ENCODE peak calls at places on chromosomes 3 and 15, in five cellular contexts. K is lower lobe of right lung, S is hepatocyte, U is Panc1, G is left ventricle myocardium inferior. O is an unnamed sample. For H3K36me3, the result is how much of the 10 kb centered on the place peaks cover.

GRCh38 chr3:55746808-55747413 is 259.8 kb upstream of the WNT5A start:
- DNase-seq in S (no peak), K (no peak), U (no peak), G (no peak), O (no peak)

GRCh38 chr3:145798005-145798404 is 363.0 kb downstream of the PLOD2 start:
- DNase-seq in K (no peak), S (no peak), U (no peak), G (no peak), O (no peak)

GRCh38 chr3:98565237-98565643 is 28.2 kb downstream of the CPOX start:
- DNase-seq in G (no peak), S (no peak), U (no peak), K (no peak), O (no peak)

GRCh38 chr15:42919308-42919707 is 1.3 kb downstream of the TTBK2 start:
- DNase-seq in U (no peak), S (no peak), K (no peak), G (no peak), O (no peak)

GRCh38 chr15:50675524-50676144 is 11.0 kb downstream of the TRPM7 start:
- DNase-seq in G (no peak), K (no peak), U (no peak), S (peak), O (no peak)

GRCh38 chr3:125624341-125624740 is 29.0 kb upstream of the OSBPL11 start:
- DNase-seq in U (no peak), G (no peak), K (no peak), S (no peak), O (no peak)

GRCh38 chr15:70127288-70127746 is 29.6 kb upstream of the TLE3 start:
- DNase-seq in U (no peak), G (peak), K (no peak), S (peak), O (no peak)

GRCh38 chr3:85678713-85679112 is 719.9 kb downstream of the CADM2 start:
- DNase-seq in G (no peak), K (no peak), U (no peak), S (no peak), O (no peak)

GRCh38 chr3:38173834-38174418 is 8.6 kb downstream of the OXSR1 start:
- DNase-seq in S (no peak), G (no peak), K (no peak), U (no peak), O (no peak)

GRCh38 chr3:53161820-53162671 is 1.0 kb downstream of the PRKCD start:
- DNase-seq in G (peak), U (no peak), K (peak), S (peak), O (no peak)

GRCh38 chr15:28981351-28981720 is 95.6 kb downstream of the APBA2 start:
- DNase-seq in U (no peak), G (no peak), S (no peak), K (no peak), O (no peak)

GRCh38 chr3:72606005-72606800 is 242.0 kb downstream of the SHQ1 start:
- DNase-seq in U (no peak), G (no peak), S (no peak), K (no peak), O (no peak)

DNA sequence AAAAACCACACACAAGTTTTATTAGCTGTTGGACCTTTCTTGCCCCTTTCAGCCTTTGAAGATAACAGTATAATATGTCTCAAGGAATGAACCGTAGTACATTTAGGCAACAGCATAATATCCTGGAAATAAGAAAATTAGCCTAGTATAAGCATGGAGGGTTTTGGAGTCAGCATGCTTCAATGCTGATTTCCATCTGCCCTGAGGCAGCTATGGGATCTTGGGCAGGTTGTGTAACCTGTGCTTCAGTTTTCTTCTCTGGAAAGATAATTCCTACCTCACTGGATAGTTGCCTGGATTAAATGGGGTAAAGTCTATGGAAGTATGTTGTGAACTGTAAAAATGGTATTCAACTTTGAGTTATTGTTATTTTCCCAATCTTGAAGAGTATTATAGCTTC is 1.6 kb downstream of the DHX30 start:
- DNase-seq in S (no peak), K (no peak), U (no peak), G (no peak), O (no peak)
- H3K4me3 ChIP-seq in S (no peak), K (no peak), U (no peak), G (no peak), O (peak)

GRCh38 chr3:195699148-195699771 is 21.5 kb upstream of the MUC20 start:
- DNase-seq in S (no peak), G (no peak), U (no peak), K (no peak), O (no peak)
- H3K36me3 ChIP-seq in S (under half), G (under half), U (under half), K (under half), O (under half)

GRCh38 chr3:13474021-13474420 is 6.1 kb upstream of the HDAC11 start:
- DNase-seq in G (no peak), K (no peak), S (no peak), U (no peak), O (no peak)
- H3K27ac ChIP-seq in G (no peak), K (no peak), S (no peak), U (no peak), O (no peak)

GRCh38 chr3:163943664-163944063 is 1134.6 kb downstream of the SI start:
- DNase-seq in U (no peak), S (no peak), K (no peak), G (no peak), O (no peak)
- H3K4me3 ChIP-seq in U (no peak), S (no peak), K (no peak), G (no peak), O (no peak)

GRCh38 chr15:85114886-85115285 is 133.2 kb downstream of the PDE8A start:
- DNase-seq in U (no peak), K (no peak), G (no peak), S (no peak), O (no peak)
- H3K36me3 ChIP-seq in U (under half), K (half or more), G (half or more), S (under half), O (under half)

DNA sequence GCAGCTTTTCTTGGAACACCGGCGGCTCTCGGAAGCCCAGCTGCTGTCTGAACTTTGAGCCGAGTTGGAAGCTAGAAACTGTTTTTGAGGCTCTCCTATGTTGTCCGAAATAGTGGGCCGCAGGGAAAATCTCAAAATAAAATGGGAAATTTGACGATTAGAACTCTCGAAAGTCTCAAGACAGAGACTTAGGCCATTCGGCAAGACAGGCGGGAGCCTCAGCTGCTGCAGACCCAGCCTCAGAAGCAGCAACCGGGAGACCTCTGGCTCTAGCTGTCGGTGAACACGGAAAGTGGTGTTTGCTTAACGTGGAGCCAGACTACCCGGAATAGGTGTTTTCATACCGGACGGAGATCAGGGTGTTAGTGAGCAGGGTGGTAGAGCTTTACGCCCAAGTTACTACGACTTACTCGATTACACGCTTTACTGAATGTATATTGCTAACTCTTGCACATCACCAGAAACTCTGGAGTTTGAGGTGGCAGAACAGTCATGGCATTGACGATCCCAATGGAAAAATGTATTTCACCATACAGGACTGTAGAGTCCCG is 357 bp upstream of the MAN2C1 start:
- DNase-seq in S (no peak), U (no peak), G (no peak), K (no peak), O (no peak)
- H3K27ac ChIP-seq in S (peak), U (peak), G (peak), K (peak), O (peak)

GRCh38 chr15:52672661-52673060 is 6.5 kb downstream of the ATOSA start:
- DNase-seq in U (no peak), K (no peak), G (no peak), S (no peak), O (no peak)

GRCh38 chr15:52673312-52673711 is 5.9 kb downstream of the ATOSA start:
- DNase-seq in K (no peak), S (no peak), U (no peak), G (no peak), O (no peak)

GRCh38 chr15:52677593-52677992 is 1.6 kb downstream of the ATOSA start:
- DNase-seq in K (no peak), S (no peak), U (no peak), G (no peak), O (no peak)

GRCh38 chr15:52673734-52674133 is 5.5 kb downstream of the ATOSA start:
- DNase-seq in G (no peak), S (no peak), U (no peak), K (no peak), O (no peak)

DNA sequence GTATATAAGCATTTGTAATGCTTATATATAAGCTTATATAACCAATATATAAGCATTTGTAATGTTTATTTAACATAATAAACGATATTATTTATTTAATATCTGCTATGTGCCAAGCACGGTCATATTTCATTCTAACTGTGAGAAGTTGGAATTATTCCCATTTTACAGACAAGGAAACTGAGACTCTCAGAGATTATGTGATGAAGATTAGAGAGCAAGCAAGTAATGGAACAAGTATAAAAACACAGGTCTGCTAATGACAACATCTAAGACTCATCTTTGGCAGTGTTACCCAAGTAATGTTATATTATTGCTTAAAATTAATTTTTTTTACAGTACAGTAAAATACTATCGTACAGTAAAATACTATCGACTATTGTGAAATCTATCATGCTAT is 4.4 kb downstream of the ATOSA start:
- DNase-seq in K (no peak), U (no peak), G (no peak), S (no peak), O (no peak)
- H3K4me3 ChIP-seq in K (no peak), U (no peak), G (peak), S (no peak), O (no peak)

GRCh38 chr15:60355148-60355857 is 42.5 kb downstream of the ANXA2 start:
- DNase-seq in G (no peak), K (no peak), U (no peak), S (no peak), O (no peak)
- H3K36me3 ChIP-seq in G (half or more), K (half or more), U (half or more), S (under half), O (half or more)

GRCh38 chr15:55959744-55960143 is 33.7 kb downstream of the NEDD4 start:
- DNase-seq in S (no peak), K (no peak), U (no peak), G (no peak), O (no peak)
- H3K27ac ChIP-seq in S (no peak), K (no peak), U (no peak), G (no peak), O (no peak)

GRCh38 chr3:8325306-8325705 is 176.3 kb upstream of the LMCD1 start:
- DNase-seq in U (no peak), S (no peak), G (no peak), K (no peak), O (no peak)

GRCh38 chr3:8324727-8325126 is 176.9 kb upstream of the LMCD1 start:
- DNase-seq in K (no peak), G (peak), S (peak), U (peak), O (no peak)

GRCh38 chr3:8329598-8329997 is 172.0 kb upstream of the LMCD1 start:
- DNase-seq in K (no peak), U (no peak), G (no peak), S (no peak), O (no peak)

GRCh38 chr3:8328971-8329370 is 172.7 kb upstream of the LMCD1 start:
- DNase-seq in G (no peak), U (no peak), K (no peak), S (no peak), O (no peak)

GRCh38 chr3:8327739-8328138 is 173.9 kb upstream of the LMCD1 start:
- DNase-seq in G (no peak), U (no peak), S (no peak), K (no peak), O (no peak)
- H3K4me3 ChIP-seq in G (no peak), U (no peak), S (no peak), K (no peak), O (no peak)

O was measured in SK-N-MC.